ENCODE peak calls at places on chromosomes 3 and 15, in five cellular contexts. Y, K, H, R and S are unnamed samples.

GRCh38 chr15:70121656-70122297 is 24.1 kb upstream of the TLE3 start:
- DNase-seq in Y (peak; percentile 49), K (peak; percentile 58), H (no peak), R (peak; percentile 37), S (no peak)

GRCh38 chr3:123347205-123347604 is 101.7 kb downstream of the ADCY5 start:
- DNase-seq in Y (no peak), K (no peak), H (no peak), R (no peak), S (no peak)

GRCh38 chr15:74869726-74870407 is 3.3 kb downstream of the SCAMP2 start:
- DNase-seq in Y (no peak), K (no peak), H (no peak), R (peak; percentile 72), S (no peak)

GRCh38 chr15:101315736-101316135 is 20.7 kb upstream of the SNRPA1 start:
- DNase-seq in Y (no peak), K (no peak), H (no peak), R (no peak), S (no peak)

GRCh38 chr3:156135921-156136655 is 15.7 kb downstream of the KCNAB1 start:
- DNase-seq in Y (peak; percentile 15), K (no peak), H (peak; percentile 10), R (no peak), S (no peak)

GRCh38 chr3:63015614-63016016 is 140.4 kb upstream of the CADPS start:
- DNase-seq in Y (no peak), K (no peak), H (no peak), R (no peak), S (no peak)

GRCh38 chr3:136954246-136954645 is 3.5 kb upstream of the IL20RB start:
- DNase-seq in Y (no peak), K (no peak), H (no peak), R (no peak), S (no peak)

GRCh38 chr3:127426444-127427168 is 138.8 kb upstream of the PRR20G start:
- DNase-seq in Y (no peak), K (no peak), H (no peak), R (no peak), S (no peak)

GRCh38 chr3:116815831-116816588 is 106.4 kb downstream of the TUSC7 start:
- DNase-seq in Y (peak; percentile 10), K (no peak), H (no peak), R (peak; percentile 6), S (no peak)

GRCh38 chr3:187986514-187986934 is 167.4 kb upstream of the LPP start:
- DNase-seq in Y (peak; percentile 99), K (no peak), H (no peak), R (no peak), S (peak; percentile 63)

GRCh38 chr15:83698294-83698693 is 44.4 kb downstream of the ADAMTSL3 start:
- DNase-seq in Y (peak; percentile 28), K (no peak), H (no peak), R (peak; percentile 11), S (no peak)

GRCh38 chr3:16441306-16441898 is 72.1 kb downstream of the RFTN1 start:
- DNase-seq in Y (no peak), K (peak; percentile 72), H (peak; percentile 71), R (no peak), S (no peak)

GRCh38 chr3:128556384-128556783 is 63.4 kb upstream of the GATA2 start:
- DNase-seq in Y (no peak), K (no peak), H (no peak), R (no peak), S (no peak)

GRCh38 chr15:72491768-72492167 is 17.6 kb downstream of the ARIH1 start:
- DNase-seq in Y (peak; percentile 88), K (no peak), H (no peak), R (no peak), S (no peak)

GRCh38 chr3:50428007-50428633 is 68.8 kb upstream of the TMEM115 start:
- DNase-seq in Y (peak; percentile 36), K (no peak), H (no peak), R (no peak), S (no peak)

GRCh38 chr3:143222981-143223380 is 103.4 kb downstream of the CHST2 start:
- DNase-seq in Y (no peak), K (no peak), H (no peak), R (no peak), S (no peak)

GRCh38 chr3:97821413-97821809 is 400 bp upstream of the CRYBG3 start:
- DNase-seq in Y (peak; percentile 63), K (no peak), H (no peak), R (peak; percentile 66), S (no peak)

GRCh38 chr3:175672119-175672689 is 813.1 kb downstream of the NAALADL2 start:
- DNase-seq in Y (peak; percentile 37), K (peak; percentile 23), H (no peak), R (no peak), S (no peak)

GRCh38 chr3:141576744-141577052 is 89.9 kb downstream of the RASA2 start:
- DNase-seq in Y (no peak), K (no peak), H (no peak), R (no peak), S (no peak)

GRCh38 chr3:184350618-184351017 is 10.8 kb downstream of the CLCN2 start:
- DNase-seq in Y (no peak), K (no peak), H (no peak), R (no peak), S (no peak)

GRCh38 chr15:89900849-89901248 is 7.1 kb upstream of the AP3S2 start:
- DNase-seq in Y (no peak), K (no peak), H (no peak), R (no peak), S (no peak)

GRCh38 chr3:43217633-43218032 is 68.7 kb upstream of the SNRK start:
- DNase-seq in Y (peak; percentile 95), K (peak; percentile 24), H (no peak), R (no peak), S (peak; percentile 56)

GRCh38 chr15:101723161-101723873 is 956 bp downstream of the TARS3 start:
- DNase-seq in Y (peak; percentile 49), K (no peak), H (no peak), R (peak; percentile 21), S (no peak)

GRCh38 chr3:153052096-153052460 is 109.9 kb upstream of the RAP2B start:
- DNase-seq in Y (peak; percentile 95), K (no peak), H (no peak), R (peak; percentile 21), S (peak; percentile 74)

GRCh38 chr3:10459954-10460754 is 45.2 kb downstream of the ATP2B2 start:
- DNase-seq in Y (peak; percentile 79), K (no peak), H (no peak), R (peak; percentile 39), S (no peak)

GRCh38 chr3:28343144-28343543 is 5.4 kb upstream of the ZCWPW2 start:
- DNase-seq in Y (no peak), K (no peak), H (no peak), R (no peak), S (no peak)

GRCh38 chr3:14922863-14923262 is 24.5 kb upstream of the NR2C2 start:
- DNase-seq in Y (no peak), K (no peak), H (no peak), R (no peak), S (no peak)

GRCh38 chr15:41695750-41696436 is 35.7 kb downstream of the MGA start:
- DNase-seq in Y (peak; percentile 50), K (no peak), H (no peak), R (peak; percentile 19), S (no peak)

GRCh38 chr3:143150979-143151726 is 31.6 kb downstream of the CHST2 start:
- DNase-seq in Y (no peak), K (no peak), H (no peak), R (no peak), S (no peak)

GRCh38 chr3:52196977-52197376 is 983 bp upstream of the ALAS1 start:
- DNase-seq in Y (no peak), K (no peak), H (no peak), R (peak; percentile 85), S (no peak)

GRCh38 chr3:33032937-33033336 is 64.0 kb downstream of the GLB1 start:
- DNase-seq in Y (peak; percentile 89), K (no peak), H (no peak), R (no peak), S (no peak)

GRCh38 chr3:32322311-32322710 is 69.3 kb upstream of the CMTM7 start:
- DNase-seq in Y (no peak), K (no peak), H (no peak), R (no peak), S (no peak)

GRCh38 chr3:150073513-150073912 is 102.8 kb upstream of the PFN2 start:
- DNase-seq in Y (peak; percentile 87), K (no peak), H (no peak), R (no peak), S (no peak)

GRCh38 chr3:181727122-181728036 is 15.7 kb downstream of the SOX2 start:
- DNase-seq in Y (no peak), K (no peak), H (no peak), R (no peak), S (no peak)

GRCh38 chr3:127851899-127852298 is 29.6 kb upstream of the MGLL start:
- DNase-seq in Y (no peak), K (no peak), H (peak; percentile 41), R (no peak), S (no peak)

GRCh38 chr3:192445768-192446644 is 281.3 kb downstream of the FGF12 start:
- DNase-seq in Y (no peak), K (no peak), H (peak; percentile 94), R (no peak), S (no peak)

GRCh38 chr3:57876632-57877031 is 120.5 kb downstream of the SLMAP start:
- DNase-seq in Y (no peak), K (no peak), H (no peak), R (no peak), S (no peak)

GRCh38 chr3:67804545-67804944 is 150.1 kb upstream of the SUCLG2 start:
- DNase-seq in Y (peak; percentile 13), K (no peak), H (no peak), R (no peak), S (no peak)

GRCh38 chr3:9623148-9623547 is 26.2 kb upstream of the MTMR14 start:
- DNase-seq in Y (peak; percentile 4), K (no peak), H (no peak), R (no peak), S (no peak)